ENCODE peak calls at places on chromosomes 1 and 21, in four cellular contexts. One of them, this sample, is unnamed.

GRCh38 chr1:205286335-205286950 is 35.1 kb downstream of the NUAK2 start:
- DNase-seq in stomach: peak
- DNase-seq in A549: no peak
- DNase-seq in suprapubic skin: no peak
- DNase-seq in this sample: no peak

GRCh38 chr1:232952514-232953175 is 2.2 kb downstream of the NTPCR start:
- DNase-seq in suprapubic skin: no peak
- DNase-seq in A549: peak
- DNase-seq in stomach: peak
- DNase-seq in this sample: no peak

GRCh38 chr21:17848228-17848627 is 29.1 kb upstream of the C21orf91 start:
- DNase-seq in A549: no peak
- DNase-seq in suprapubic skin: peak
- DNase-seq in stomach: no peak
- DNase-seq in this sample: peak

GRCh38 chr1:41343790-41344679 is 17.2 kb upstream of the FOXO6 start:
- DNase-seq in A549: no peak
- DNase-seq in suprapubic skin: peak
- DNase-seq in stomach: no peak
- DNase-seq in this sample: no peak

GRCh38 chr1:24386931-24387330 is 26.7 kb downstream of the STPG1 start:
- DNase-seq in A549: no peak
- DNase-seq in suprapubic skin: no peak
- DNase-seq in stomach: no peak
- DNase-seq in this sample: no peak

GRCh38 chr21:42737969-42738590 is 84.7 kb downstream of the PDE9A start:
- DNase-seq in A549: no peak
- DNase-seq in stomach: peak
- DNase-seq in suprapubic skin: no peak
- DNase-seq in this sample: peak

GRCh38 chr1:221381858-221382623 is 359.8 kb downstream of the DUSP10 start:
- DNase-seq in A549: no peak
- DNase-seq in suprapubic skin: no peak
- DNase-seq in stomach: no peak
- DNase-seq in this sample: no peak

GRCh38 chr1:204685236-204686006 is at the start of gene LRRN2:
- DNase-seq in A549: peak
- DNase-seq in stomach: no peak
- DNase-seq in suprapubic skin: no peak
- DNase-seq in this sample: peak

GRCh38 chr1:188295157-188295556 is 1466.4 kb downstream of the PLA2G4A start:
- DNase-seq in A549: no peak
- DNase-seq in suprapubic skin: no peak
- DNase-seq in stomach: no peak
- DNase-seq in this sample: no peak

GRCh38 chr1:234262754-234263105 is 110.5 kb upstream of the COA6 start:
- DNase-seq in suprapubic skin: no peak
- DNase-seq in A549: no peak
- DNase-seq in stomach: no peak
- DNase-seq in this sample: no peak

DNA sequence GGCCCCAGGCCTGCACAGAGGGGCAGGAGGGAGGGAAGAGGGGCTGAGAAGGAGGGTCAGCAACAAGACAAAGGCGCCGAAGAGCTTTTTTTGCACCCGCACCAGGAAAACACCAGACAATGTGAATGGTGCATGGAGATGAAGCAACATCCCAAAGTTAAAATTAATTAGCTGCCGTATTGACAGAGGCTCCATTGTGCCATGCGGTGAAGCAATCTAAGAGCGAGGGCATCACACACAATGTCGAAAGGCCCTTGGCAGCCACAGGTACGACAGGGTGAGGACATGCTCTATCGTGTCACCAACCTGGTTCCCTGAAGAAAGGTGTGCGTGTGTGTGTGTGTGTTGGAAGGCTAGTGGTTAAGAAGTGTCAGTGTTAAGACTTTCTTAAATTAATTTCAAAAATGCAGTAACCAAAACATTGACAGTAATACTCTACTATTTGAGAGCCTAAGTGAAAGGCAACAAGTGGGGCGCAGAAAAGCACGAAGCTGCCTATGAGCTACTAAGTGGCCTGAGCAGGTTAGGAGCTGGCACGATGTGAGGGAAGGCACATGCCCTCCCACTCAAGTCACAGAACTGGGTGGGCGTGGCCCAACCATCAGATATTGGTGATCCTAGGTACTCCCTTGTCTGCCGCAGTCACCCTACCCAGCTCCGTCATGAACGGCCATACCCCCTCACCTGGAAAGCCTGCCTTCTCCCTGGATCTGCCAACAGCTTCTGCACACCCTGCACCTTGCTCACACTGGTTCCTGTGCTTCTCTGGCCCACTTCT is 41.0 kb downstream of the SSBP3 start:
- DNase-seq in suprapubic skin: no peak
- DNase-seq in stomach: no peak
- DNase-seq in A549: no peak
- DNase-seq in this sample: no peak
- H3K27ac ChIP-seq in suprapubic skin: peak
- H3K27ac ChIP-seq in stomach: peak
- H3K27ac ChIP-seq in A549: no peak
- H3K27ac ChIP-seq in this sample: no peak

DNA sequence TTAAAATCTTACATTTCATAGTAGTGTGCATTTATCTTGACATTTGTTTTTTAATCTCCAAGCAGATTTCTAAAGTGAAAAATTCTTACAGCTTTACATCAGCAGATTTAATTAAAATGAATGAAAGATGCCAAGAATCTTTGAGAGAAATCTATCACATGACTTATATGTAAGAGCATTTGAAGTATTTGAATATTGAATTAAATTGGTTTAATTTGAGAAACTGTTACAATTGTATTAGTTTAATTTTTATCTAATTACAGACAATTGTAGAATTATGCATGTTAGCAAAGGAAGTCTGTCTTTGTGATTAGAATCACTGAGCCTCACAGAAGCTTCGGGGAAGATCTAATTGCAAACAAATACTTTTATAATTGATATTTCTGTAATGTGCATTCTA is 52.2 kb downstream of the ASB17 start:
- DNase-seq in stomach: no peak
- DNase-seq in A549: no peak
- DNase-seq in suprapubic skin: no peak
- DNase-seq in this sample: no peak
- TF ChIP-seq POLR2A in stomach: no peak
- TF ChIP-seq POLR2A in A549: no peak
- TF ChIP-seq POLR2A in suprapubic skin: no peak
- TF ChIP-seq POLR2A in this sample: no peak

GRCh38 chr1:215146252-215146975 is 63.9 kb downstream of the KCNK2 start:
- DNase-seq in stomach: peak
- DNase-seq in A549: peak
- DNase-seq in suprapubic skin: no peak
- DNase-seq in this sample: no peak
- TF ChIP-seq CTCF in stomach: peak
- TF ChIP-seq CTCF in A549: peak
- TF ChIP-seq CTCF in suprapubic skin: peak
- TF ChIP-seq CTCF in this sample: no peak

GRCh38 chr1:16254263-16254948 is 17.4 kb upstream of the CPLANE2 start:
- DNase-seq in stomach: no peak
- DNase-seq in A549: no peak
- DNase-seq in suprapubic skin: no peak
- DNase-seq in this sample: no peak
- H3K27ac ChIP-seq in stomach: no peak
- H3K27ac ChIP-seq in A549: no peak
- H3K27ac ChIP-seq in suprapubic skin: no peak
- H3K27ac ChIP-seq in this sample: peak

This sample was measured in sigmoid colon.